ENCODE peak calls at places on chromosomes 6 and 20, in five cellular contexts. K, L, N, R and Q are unnamed samples.

GRCh38 chr6:139145661-139146060 is 10.8 kb downstream of the HECA start:
- DNase-seq in N (no peak), R (no peak), K (no peak), L (no peak), Q (no peak)

GRCh38 chr6:44152533-44152932 is 6.1 kb upstream of the CAPN11 start:
- DNase-seq in L (no peak), R (no peak), N (no peak), K (no peak), Q (no peak)

GRCh38 chr20:41047975-41048305 is 19.3 kb downstream of the TOP1 start:
- DNase-seq in R (no peak), K (no peak), N (peak; percentile 28), L (no peak), Q (peak; percentile 51)

GRCh38 chr6:32439708-32440214 is at the start of gene HLA-DRA:
- DNase-seq in K (peak; percentile 77), N (peak; percentile 81), L (no peak), R (no peak), Q (peak; percentile 53)

GRCh38 chr20:4065405-4065841 is 50.1 kb upstream of the RNF24 start:
- DNase-seq in R (no peak), N (no peak), L (no peak), K (no peak), Q (no peak)

GRCh38 chr6:35651244-35651643 is 37.5 kb downstream of the FKBP5 start:
- DNase-seq in L (no peak), R (no peak), N (no peak), K (no peak), Q (no peak)

GRCh38 chr20:10611357-10611756 is 62.4 kb downstream of the JAG1 start:
- DNase-seq in K (peak; percentile 14), L (no peak), R (peak; percentile 48), N (peak; percentile 36), Q (peak; percentile 61)

GRCh38 chr6:163533443-163533842 is 118.9 kb downstream of the QKI start:
- DNase-seq in R (no peak), L (no peak), K (no peak), N (no peak), Q (peak; percentile 91)

GRCh38 chr6:106477790-106478189 is 117.3 kb downstream of the CRYBG1 start:
- DNase-seq in L (no peak), N (no peak), R (no peak), K (peak; percentile 37), Q (no peak)

GRCh38 chr6:39228992-39229767 is at the start of gene KCNK5:
- DNase-seq in K (peak; percentile 96), N (peak; percentile 85), L (peak; percentile 65), R (peak; percentile 86), Q (peak; percentile 7)

GRCh38 chr6:36160147-36160760 is 29.9 kb downstream of the MAPK13 start:
- DNase-seq in K (no peak), L (no peak), R (no peak), N (no peak), Q (peak; percentile 26)

GRCh38 chr20:23074052-23074451 is 12.1 kb downstream of the CD93 start:
- DNase-seq in N (no peak), R (no peak), L (no peak), K (no peak), Q (no peak)

GRCh38 chr6:37077459-37078296 is 72.2 kb downstream of the FGD2 start:
- DNase-seq in K (no peak), N (no peak), R (peak; percentile 34), L (no peak), Q (peak; percentile 86)

GRCh38 chr20:16437387-16437990 is 135.8 kb downstream of the KIF16B start:
- DNase-seq in K (no peak), N (no peak), L (no peak), R (no peak), Q (no peak)

GRCh38 chr20:47727170-47727880 is 58.0 kb downstream of the SULF2 start:
- DNase-seq in N (peak; percentile 75), L (peak; percentile 55), R (no peak), K (no peak), Q (no peak)

GRCh38 chr20:37381621-37382538 is 35.9 kb downstream of the SRC start:
- DNase-seq in R (no peak), N (no peak), L (no peak), K (no peak), Q (no peak)

GRCh38 chr20:17961600-17961965 is 7.0 kb downstream of the SNX5 start:
- DNase-seq in R (no peak), K (no peak), L (no peak), N (no peak), Q (peak; percentile 36)

GRCh38 chr6:143405381-143406154 is 44.9 kb downstream of the ADAT2 start:
- DNase-seq in R (no peak), L (no peak), N (no peak), K (no peak), Q (peak; percentile 67)

GRCh38 chr6:2412731-2413130 is 167.3 kb upstream of the GMDS start:
- DNase-seq in L (no peak), K (no peak), R (no peak), N (no peak), Q (peak; percentile 78)

GRCh38 chr6:97456070-97456469 is 173.1 kb upstream of the MMS22L start:
- DNase-seq in K (no peak), N (no peak), L (no peak), R (no peak), Q (no peak)

GRCh38 chr20:62711703-62712101 is 3.1 kb downstream of the NTSR1 start:
- DNase-seq in R (no peak), K (peak; percentile 34), L (no peak), N (no peak), Q (no peak)

GRCh38 chr6:88813045-88813444 is 150.4 kb downstream of the RNGTT start:
- DNase-seq in R (no peak), N (no peak), K (no peak), L (no peak), Q (no peak)

GRCh38 chr6:111873178-111874029 is at the start of gene FYN:
- DNase-seq in R (peak; percentile 94), K (peak; percentile 99), L (peak; percentile 99), N (peak; percentile 99), Q (peak; percentile 98)
- TF ChIP-seq CTCF in R (peak; percentile 49), K (no peak), L (no peak), N (peak; percentile 2), Q (peak; percentile 28)

GRCh38 chr6:129732542-129732941 is 22.6 kb upstream of the ARHGAP18 start:
- DNase-seq in R (no peak), K (no peak), N (no peak), L (no peak), Q (no peak)

GRCh38 chr6:129731396-129731795 is 21.4 kb upstream of the ARHGAP18 start:
- DNase-seq in K (no peak), R (no peak), N (no peak), L (no peak), Q (no peak)

GRCh38 chr6:129732034-129732433 is 22.1 kb upstream of the ARHGAP18 start:
- DNase-seq in N (no peak), L (no peak), K (no peak), R (no peak), Q (no peak)

GRCh38 chr6:129730477-129731165 is 20.6 kb upstream of the ARHGAP18 start:
- DNase-seq in R (peak; percentile 28), N (peak; percentile 37), L (no peak), K (peak; percentile 31), Q (peak; percentile 53)

DNA sequence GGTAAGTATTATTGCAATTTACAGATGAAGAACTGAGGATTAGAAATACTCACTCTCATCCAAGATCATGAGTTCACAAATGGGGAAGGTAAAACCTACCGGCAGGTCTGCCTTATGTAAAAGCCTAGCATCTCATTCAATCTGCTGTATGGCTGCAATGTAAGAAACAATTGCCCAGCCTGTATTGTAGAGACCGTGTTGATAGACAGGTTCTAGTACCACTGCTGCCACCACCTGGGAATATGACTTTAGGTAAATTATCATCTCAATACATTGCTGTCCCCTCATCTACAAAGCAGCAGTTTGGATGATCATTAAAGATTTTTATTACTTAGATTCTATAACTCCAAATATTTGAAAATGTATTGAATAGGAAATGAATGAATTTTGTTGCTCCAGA is 23.3 kb upstream of the ARHGAP18 start:
- DNase-seq in R (no peak), N (no peak), L (no peak), K (no peak), Q (no peak)
- TF ChIP-seq CTCF in R (no peak), N (no peak), L (peak; percentile 9), K (no peak), Q (no peak)

DNA sequence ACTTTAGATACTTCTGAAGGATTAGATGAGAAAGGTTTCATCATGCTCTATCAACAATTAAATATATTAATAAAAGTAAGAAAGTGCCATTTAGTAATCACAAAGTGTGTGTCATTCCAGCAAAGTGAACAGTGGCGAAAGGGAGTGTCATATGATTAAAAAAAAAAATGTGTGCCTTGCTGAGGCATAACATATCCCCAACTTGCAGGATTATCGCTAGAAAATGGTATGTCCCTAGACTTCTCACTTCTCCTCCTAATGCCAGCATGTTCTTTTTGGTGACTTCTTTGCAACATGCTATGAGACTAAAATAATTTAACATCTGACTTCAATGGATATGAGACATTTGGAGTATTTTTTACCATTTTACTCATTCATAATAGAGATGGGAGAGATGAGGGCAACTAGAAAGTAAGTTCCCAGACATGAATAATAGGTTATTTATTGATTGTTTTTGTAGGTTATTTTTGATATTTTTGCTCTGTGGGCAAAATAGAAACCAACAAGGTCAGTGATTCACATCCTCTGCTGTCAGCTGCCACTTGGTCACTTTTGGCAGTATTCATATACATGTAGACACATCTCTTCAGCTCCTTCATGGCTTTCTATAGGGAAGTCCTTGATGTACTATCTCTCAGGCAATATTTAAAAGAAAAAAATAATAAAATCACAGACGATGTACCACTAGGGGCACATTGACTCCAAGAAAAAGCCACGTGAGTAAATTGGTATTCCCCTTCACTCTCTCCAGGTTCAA is 370.1 kb downstream of the BMP2 start:
- DNase-seq in R (no peak), N (no peak), L (no peak), K (no peak), Q (no peak)
- TF ChIP-seq CTCF in R (no peak), N (no peak), L (no peak), K (no peak), Q (no peak)

GRCh38 chr6:811806-812205 is 118.9 kb upstream of the EXOC2 start:
- DNase-seq in L (no peak), K (no peak), R (no peak), N (no peak), Q (no peak)

GRCh38 chr6:814378-815347 is 121.7 kb upstream of the EXOC2 start:
- DNase-seq in N (no peak), R (peak; percentile 20), K (no peak), L (no peak), Q (no peak)

GRCh38 chr6:818191-818590 is 125.3 kb upstream of the EXOC2 start:
- DNase-seq in L (no peak), R (no peak), K (no peak), N (no peak), Q (no peak)

GRCh38 chr6:816510-817084 is 123.7 kb upstream of the EXOC2 start:
- DNase-seq in K (no peak), L (no peak), N (no peak), R (no peak), Q (no peak)

DNA sequence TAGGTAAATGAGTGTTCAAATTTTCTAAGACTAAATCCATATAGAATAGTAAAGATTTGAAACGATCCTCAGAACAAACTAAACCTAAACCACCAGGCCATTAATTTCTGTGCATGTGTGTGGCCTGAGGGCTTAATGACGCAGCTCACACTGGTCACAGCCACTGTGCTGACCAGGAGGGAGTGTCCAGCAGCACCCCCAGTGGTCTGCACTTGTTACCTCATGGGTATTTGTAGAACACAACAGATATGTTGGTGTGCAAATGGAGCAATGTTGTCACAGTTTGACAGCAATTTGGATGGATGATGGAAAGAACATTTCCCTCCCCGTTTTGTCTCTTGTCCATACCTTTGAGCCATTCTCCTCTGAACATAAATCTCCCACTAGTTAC is 122.4 kb upstream of the EXOC2 start:
- DNase-seq in L (no peak), K (peak; percentile 13), N (no peak), R (no peak), Q (no peak)
- TF ChIP-seq CTCF in L (no peak), K (no peak), N (no peak), R (peak; percentile 33), Q (peak; percentile 10)